ENCODE peak calls at places on chromosomes 5 and 9, in six cellular contexts. W is sigmoid colon, M is uterus, T is A549, N is HCT116, G is breast epithelium. H is an unnamed sample. For H3K4me1, the result is how much of the 10 kb centered on the place peaks cover.

GRCh38 chr5:55622460-55622859 is 87.7 kb upstream of the PLPP1 start:
- DNase-seq in W (no peak), M (no peak), T (no peak), N (no peak), G (no peak), H (no peak)

GRCh38 chr5:149240354-149240998 is 31.2 kb upstream of the AFAP1L1 start:
- DNase-seq in W (peak), M (peak), T (no peak), N (no peak), G (no peak), H (no peak)

GRCh38 chr9:115144706-115145105 is 26.7 kb upstream of the TNC start:
- DNase-seq in W (no peak), M (no peak), T (no peak), N (no peak), G (no peak), H (no peak)

GRCh38 chr9:4152876-4153275 is 147.0 kb downstream of the GLIS3 start:
- DNase-seq in W (no peak), M (no peak), T (no peak), N (no peak), G (no peak), H (no peak)

GRCh38 chr9:134765785-134766184 is 114.8 kb upstream of the FCN2 start:
- DNase-seq in W (no peak), M (no peak), T (no peak), N (no peak), G (no peak), H (no peak)

GRCh38 chr5:2205185-2205585 is 322.5 kb upstream of the IRX4 start:
- DNase-seq in W (no peak), M (no peak), T (no peak), N (no peak), G (no peak), H (peak)

GRCh38 chr5:154385236-154385512 is 60.6 kb upstream of the SAP30L start:
- DNase-seq in W (no peak), M (no peak), T (no peak), N (no peak), G (no peak), H (no peak)

GRCh38 chr5:11214851-11215250 is 453.8 kb upstream of the DAP start:
- DNase-seq in W (no peak), M (no peak), T (no peak), N (no peak), G (no peak), H (no peak)

GRCh38 chr5:80852331-80853245 is 107.6 kb upstream of the RASGRF2 start:
- DNase-seq in W (no peak), M (no peak), T (no peak), N (no peak), G (no peak), H (no peak)

GRCh38 chr9:131784882-131785281 is 45.0 kb upstream of the RAPGEF1 start:
- DNase-seq in W (no peak), M (no peak), T (no peak), N (no peak), G (no peak), H (no peak)

GRCh38 chr9:97983524-97984187 is 515 bp downstream of the ANP32B start:
- DNase-seq in W (peak), M (no peak), T (peak), N (no peak), G (no peak), H (peak)

GRCh38 chr5:126531543-126532120 is 63.4 kb downstream of the ALDH7A1 start:
- DNase-seq in W (no peak), M (no peak), T (no peak), N (no peak), G (peak), H (no peak)

GRCh38 chr5:95317687-95318086 is 32.8 kb upstream of the MCTP1 start:
- DNase-seq in W (no peak), M (no peak), T (no peak), N (no peak), G (no peak), H (no peak)

GRCh38 chr9:82598254-82599039 is 464.5 kb downstream of the RASEF start:
- DNase-seq in W (no peak), M (no peak), T (no peak), N (no peak), G (no peak), H (no peak)

GRCh38 chr9:112332977-112333638 is at the start of gene PTBP3:
- DNase-seq in W (peak), M (peak), T (peak), N (no peak), G (peak), H (peak)

GRCh38 chr9:21395778-21396717 is 10.8 kb upstream of the IFNA2 start:
- DNase-seq in W (peak), M (no peak), T (no peak), N (peak), G (no peak), H (peak)

GRCh38 chr5:109496112-109496511 is 86.3 kb upstream of the PJA2 start:
- DNase-seq in W (no peak), M (no peak), T (no peak), N (no peak), G (no peak), H (no peak)

GRCh38 chr9:15329539-15330109 is 22.6 kb upstream of the TTC39B start:
- DNase-seq in W (no peak), M (no peak), T (no peak), N (no peak), G (no peak), H (no peak)

GRCh38 chr5:118611332-118611945 is 376.9 kb downstream of the DTWD2 start:
- DNase-seq in W (no peak), M (no peak), T (peak), N (peak), G (no peak), H (no peak)

GRCh38 chr9:126499005-126499910 is 114.5 kb upstream of the LMX1B start:
- DNase-seq in W (peak), M (peak), T (peak), N (no peak), G (no peak), H (no peak)

GRCh38 chr9:69130456-69131441 is 43.3 kb upstream of the TJP2 start:
- DNase-seq in W (no peak), M (peak), T (no peak), N (no peak), G (peak), H (peak)

GRCh38 chr5:65152131-65152530 is 329.6 kb downstream of the ADAMTS6 start:
- DNase-seq in W (no peak), M (no peak), T (no peak), N (no peak), G (no peak), H (no peak)

GRCh38 chr5:69468631-69469030 is 24.0 kb upstream of the OCLN start:
- DNase-seq in W (no peak), M (no peak), T (no peak), N (no peak), G (no peak), H (no peak)

GRCh38 chr5:16855475-16855874 is 80.6 kb downstream of the MYO10 start:
- DNase-seq in W (no peak), M (peak), T (no peak), N (no peak), G (no peak), H (no peak)

GRCh38 chr9:34650816-34651215 is 1.2 kb upstream of the IL11RA start:
- DNase-seq in W (no peak), M (no peak), T (no peak), N (no peak), G (no peak), H (no peak)

GRCh38 chr9:18159254-18159653 is 314.7 kb upstream of the ADAMTSL1 start:
- DNase-seq in W (no peak), M (no peak), T (no peak), N (no peak), G (no peak), H (no peak)

GRCh38 chr5:151022511-151023018 is 2.2 kb downstream of the GPX3 start:
- DNase-seq in W (no peak), M (no peak), T (no peak), N (no peak), G (no peak), H (no peak)

GRCh38 chr5:912356-913091 is 19.8 kb downstream of the TRIP13 start:
- DNase-seq in W (no peak), M (no peak), T (peak), N (peak), G (peak), H (peak)

GRCh38 chr5:15474143-15474719 is 25.7 kb upstream of the FBXL7 start:
- DNase-seq in W (no peak), M (no peak), T (no peak), N (no peak), G (no peak), H (no peak)

GRCh38 chr9:122180633-122181032 is 20.9 kb downstream of the MORN5 start:
- DNase-seq in W (no peak), M (peak), T (peak), N (peak), G (no peak), H (no peak)

GRCh38 chr9:135295556-135296300 is 183.9 kb upstream of the PPP1R26 start:
- DNase-seq in W (no peak), M (no peak), T (no peak), N (no peak), G (no peak), H (peak)

GRCh38 chr5:3394877-3395599 is 200.6 kb upstream of the IRX1 start:
- DNase-seq in W (no peak), M (no peak), T (no peak), N (no peak), G (no peak), H (no peak)

GRCh38 chr9:136310273-136311030 is 6.6 kb upstream of the CCDC187 start:
- DNase-seq in W (no peak), M (no peak), T (no peak), N (no peak), G (no peak), H (peak)

GRCh38 chr9:89359636-89360315 is 41.5 kb downstream of the SECISBP2 start:
- DNase-seq in W (no peak), M (no peak), T (no peak), N (no peak), G (no peak), H (no peak)
- TF ChIP-seq POLR2A in W (no peak), M (no peak), T (no peak), N (no peak), G (no peak), H (no peak)

DNA sequence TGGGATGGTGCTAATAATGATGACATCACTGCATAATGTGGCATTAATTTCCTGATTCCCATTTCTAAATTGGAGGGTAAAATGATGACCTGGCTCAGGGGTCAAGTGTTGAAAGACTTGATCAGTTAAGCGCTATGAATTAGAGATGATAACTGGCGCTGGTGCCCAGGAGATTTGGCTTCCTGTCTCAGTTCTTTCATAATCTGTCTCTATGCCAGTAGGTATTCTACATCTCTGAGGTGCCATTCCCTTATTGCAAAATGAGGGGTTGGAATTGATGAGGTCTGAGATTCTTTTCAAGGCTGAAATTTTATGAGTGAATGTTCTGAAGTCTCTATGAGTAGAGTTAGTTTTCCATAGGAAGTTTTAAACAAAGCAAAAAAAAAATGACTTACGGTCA is 1715.1 kb upstream of the WWC1 start:
- DNase-seq in W (no peak), M (no peak), T (no peak), N (no peak), G (no peak), H (no peak)
- H3K4me1 ChIP-seq in W (under half), M (under half), T (under half), N (under half), G (under half), H (under half)

GRCh38 chr9:113967380-113967779 is 91.3 kb downstream of the ZNF618 start:
- DNase-seq in W (no peak), M (no peak), T (no peak), N (no peak), G (no peak), H (no peak)

GRCh38 chr9:113964740-113965095 is 88.6 kb downstream of the ZNF618 start:
- DNase-seq in W (no peak), M (no peak), T (no peak), N (no peak), G (no peak), H (no peak)

GRCh38 chr9:113963914-113964739 is 88.0 kb downstream of the ZNF618 start:
- DNase-seq in W (no peak), M (no peak), T (no peak), N (no peak), G (no peak), H (no peak)

GRCh38 chr9:113969343-113969742 is 93.2 kb downstream of the ZNF618 start:
- DNase-seq in W (no peak), M (no peak), T (no peak), N (no peak), G (no peak), H (no peak)

GRCh38 chr9:113966394-113966793 is 90.3 kb downstream of the ZNF618 start:
- DNase-seq in W (no peak), M (no peak), T (no peak), N (no peak), G (no peak), H (no peak)
- TF ChIP-seq POLR2A in W (no peak), M (no peak), T (no peak), N (no peak), G (no peak), H (no peak)

DNA sequence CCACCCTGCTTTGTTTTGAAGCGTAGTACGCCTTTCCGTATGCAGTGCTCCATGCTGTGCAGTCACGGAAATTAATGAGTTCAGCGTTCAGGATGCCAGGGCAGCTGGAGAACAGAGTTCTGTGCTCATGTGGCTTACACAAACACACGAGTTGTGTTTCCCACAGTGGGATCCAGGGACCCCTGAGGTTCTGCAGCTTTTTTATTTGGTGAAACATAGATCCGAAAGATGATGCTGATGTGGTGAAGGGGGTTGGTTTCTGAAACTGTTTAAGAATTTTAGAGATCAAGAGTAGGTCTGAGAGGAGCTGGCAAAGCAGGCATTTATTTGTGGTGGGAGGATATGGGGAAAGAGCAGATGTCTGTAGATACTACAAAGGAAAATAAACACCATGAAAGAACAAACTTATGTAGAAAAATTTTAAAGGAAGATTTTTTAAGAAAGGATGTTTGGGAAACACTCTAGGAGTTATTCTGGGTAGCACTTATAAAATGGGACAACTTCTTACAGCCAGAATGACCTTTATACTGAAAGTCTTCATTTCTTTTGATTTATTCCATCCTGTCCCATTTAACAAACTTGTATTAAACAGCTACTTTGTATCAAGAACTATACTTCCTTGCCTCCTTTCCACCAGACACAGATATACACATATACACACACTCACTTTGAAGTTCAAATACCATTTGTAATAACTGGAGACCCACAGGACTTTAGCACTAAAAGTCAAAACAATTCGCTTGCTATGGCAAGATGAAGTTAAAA is 52.8 kb downstream of the ITGA1 start:
- DNase-seq in W (no peak), M (peak), T (no peak), N (no peak), G (no peak), H (no peak)
- H3K4me1 ChIP-seq in W (half or more), M (under half), T (under half), N (under half), G (under half), H (under half)

DNA sequence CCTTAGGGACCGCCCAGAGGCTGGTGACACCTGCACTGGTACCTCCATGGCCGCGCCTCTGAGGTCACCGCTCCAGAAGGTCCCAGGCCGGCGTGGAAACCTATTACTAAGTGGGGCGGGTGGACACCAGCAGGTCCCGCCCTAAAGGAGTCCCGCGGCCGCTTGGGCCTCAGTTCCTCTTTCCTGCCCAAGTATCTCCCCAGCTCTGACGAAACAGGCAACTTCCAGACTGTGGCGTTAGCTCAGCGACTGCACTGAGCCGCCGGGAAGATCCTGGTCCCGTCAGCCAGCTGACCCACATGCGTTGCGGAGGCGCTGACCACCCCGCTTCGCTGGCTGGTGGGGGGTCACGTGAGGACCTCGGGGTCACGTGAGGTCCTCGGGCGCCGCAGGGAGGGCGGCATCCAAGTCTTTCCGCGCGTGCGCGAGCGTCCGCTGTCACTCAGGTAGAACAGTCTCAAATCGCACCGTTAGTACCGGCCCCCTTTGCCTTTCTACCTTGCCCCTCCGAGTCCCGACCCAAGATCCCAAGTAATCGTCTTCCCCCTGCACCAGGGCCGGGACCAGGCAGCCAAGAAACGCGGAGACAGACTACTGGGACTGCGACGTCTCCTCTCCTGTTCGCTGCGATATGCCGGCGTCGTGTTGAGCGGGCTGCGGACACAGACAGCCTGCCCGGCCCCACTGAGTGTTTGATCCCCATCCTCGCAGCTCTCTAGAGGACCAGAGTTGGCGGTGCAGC is 53.7 kb upstream of the KDM4C start:
- DNase-seq in W (peak), M (peak), T (peak), N (no peak), G (peak), H (peak)
- TF ChIP-seq POLR2A in W (no peak), M (peak), T (peak), N (no peak), G (peak), H (no peak)

DNA sequence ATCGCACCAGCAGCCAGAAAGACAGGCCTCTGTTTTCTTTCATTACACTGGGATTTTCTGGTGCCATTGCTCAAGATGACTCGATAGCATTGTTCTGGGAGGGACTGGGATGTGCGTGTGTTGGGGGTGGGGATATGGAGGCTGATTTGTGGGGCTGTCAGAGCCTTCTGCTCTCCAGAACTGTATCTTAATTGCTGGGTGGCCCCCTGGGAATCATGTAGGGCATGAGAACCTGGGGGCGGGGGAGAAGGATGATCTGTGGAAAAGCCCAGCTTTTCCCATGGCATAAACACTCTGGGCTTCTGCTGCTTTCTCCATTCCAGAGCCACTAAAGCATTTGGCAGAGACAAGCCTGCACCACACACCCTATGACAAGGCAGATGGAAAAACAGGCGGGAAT is 106.4 kb upstream of the RAD23B start:
- DNase-seq in W (no peak), M (peak), T (no peak), N (no peak), G (no peak), H (no peak)
- H3K4me1 ChIP-seq in W (under half), M (under half), T (under half), N (half or more), G (under half), H (under half)

GRCh38 chr5:160685219-160685618 is 166.8 kb downstream of the ATP10B start:
- DNase-seq in W (no peak), M (no peak), T (no peak), N (no peak), G (no peak), H (no peak)
- TF ChIP-seq POLR2A in W (no peak), M (no peak), T (no peak), N (no peak), G (no peak), H (no peak)

GRCh38 chr9:14303526-14303925 is 10.4 kb downstream of the NFIB start:
- DNase-seq in W (peak), M (no peak), T (no peak), N (no peak), G (no peak), H (no peak)
- H3K4me1 ChIP-seq in W (half or more), M (under half), T (under half), N (under half), G (under half), H (under half)

GRCh38 chr5:4479381-4479780 is 660.7 kb upstream of the ADAMTS16 start:
- DNase-seq in W (no peak), M (no peak), T (no peak), N (no peak), G (no peak), H (no peak)

DNA sequence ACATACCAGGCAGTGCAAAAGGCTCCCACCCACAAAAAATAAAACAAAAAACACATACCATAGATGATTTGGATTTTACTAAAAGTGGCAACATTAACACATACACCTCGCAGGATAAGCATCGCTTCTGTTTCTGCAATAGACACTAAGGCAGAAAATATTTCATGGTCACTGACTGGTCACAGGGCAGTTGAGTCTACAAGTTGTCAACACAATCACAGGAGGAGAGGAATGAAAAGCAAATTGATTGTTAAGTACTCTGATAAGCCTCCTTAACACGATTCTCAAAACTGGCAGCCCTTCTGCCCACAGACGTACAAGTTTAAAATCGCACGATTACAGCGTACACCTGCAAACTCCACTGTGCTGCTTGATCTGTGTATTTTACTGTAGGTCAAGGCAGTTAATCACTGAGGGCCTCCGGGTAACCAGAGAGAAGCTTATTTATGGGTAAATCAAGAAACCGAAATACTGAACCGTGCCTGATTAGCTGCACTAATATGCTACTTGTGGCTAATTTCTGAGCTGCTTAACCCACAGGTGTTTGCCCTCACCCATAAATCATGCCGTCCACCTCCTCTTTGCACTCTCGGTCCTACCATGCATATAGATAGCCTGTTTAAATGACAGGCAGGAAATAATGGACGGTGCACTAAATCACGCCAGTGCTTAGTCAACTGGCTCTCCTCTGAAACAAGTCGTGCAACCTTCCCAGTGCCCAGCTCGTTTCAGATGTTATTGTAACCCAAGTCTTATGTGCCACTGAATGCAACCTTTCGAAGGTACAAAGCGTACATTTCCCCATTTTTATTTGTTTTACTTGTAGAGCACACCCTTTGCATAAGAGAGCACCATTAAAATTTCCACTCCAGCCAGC is 659.4 kb upstream of the ADAMTS16 start:
- DNase-seq in W (no peak), M (no peak), T (no peak), N (no peak), G (no peak), H (no peak)
- TF ChIP-seq POLR2A in W (no peak), M (no peak), T (no peak), N (no peak), G (no peak), H (no peak)